ENCODE peak calls at places on chromosomes 4 and X, in four cellular contexts. L is pancreas, J is heart right ventricle, C is heart left ventricle. K is an unnamed sample. For H3K27me3, the result is how much of the 10 kb centered on the place peaks cover.

GRCh38 chr4:139247656-139248238 is 32.3 kb downstream of the MGARP start:
- DNase-seq in C (no peak), J (no peak), L (no peak), K (no peak)

GRCh38 chr4:76197971-76198410 is 15.6 kb downstream of the SCARB2 start:
- DNase-seq in L (no peak), C (peak), J (peak), K (peak)

GRCh38 chrX:149720021-149720689 is 8.3 kb downstream of the MAGEA11 start:
- DNase-seq in J (no peak), C (no peak), L (peak), K (no peak)

GRCh38 chr4:1365271-1366178 is 18.5 kb downstream of the UVSSA start:
- DNase-seq in C (no peak), J (no peak), L (peak), K (no peak)

GRCh38 chrX:50644496-50644895 is 169.5 kb downstream of the SHROOM4 start:
- DNase-seq in J (no peak), L (no peak), C (no peak), K (no peak)

GRCh38 chr4:96652821-96653220 is 812.9 kb downstream of the PDHA2 start:
- DNase-seq in C (no peak), L (no peak), J (no peak), K (no peak)

GRCh38 chr4:128847074-128847724 is 37.7 kb downstream of the JADE1 start:
- DNase-seq in J (no peak), C (no peak), L (no peak), K (no peak)

GRCh38 chrX:25721564-25721963 is 416.6 kb upstream of the MAGEB18 start:
- DNase-seq in C (no peak), J (no peak), L (no peak), K (no peak)

GRCh38 chr4:158760866-158761265 is 8.0 kb upstream of the FNIP2 start:
- DNase-seq in J (no peak), L (no peak), C (no peak), K (no peak)

GRCh38 chr4:142874684-142875083 is 28.6 kb upstream of the INPP4B start:
- DNase-seq in C (no peak), J (no peak), L (peak), K (no peak)

GRCh38 chrX:118726887-118727685 is at the start of gene IL13RA1:
- DNase-seq in C (peak), L (peak), J (peak), K (peak)

GRCh38 chrX:84876876-84877275 is 126.8 kb upstream of the APOOL start:
- DNase-seq in J (no peak), L (no peak), C (no peak), K (no peak)

GRCh38 chrX:118545510-118545909 is 49.9 kb downstream of the DOCK11 start:
- DNase-seq in L (no peak), C (no peak), J (no peak), K (peak)

GRCh38 chrX:107684956-107685385 is 56.7 kb downstream of the PRPS1 start:
- DNase-seq in C (peak), J (peak), L (no peak), K (peak)

GRCh38 chrX:151393514-151393913 is 3.5 kb upstream of the VMA21 start:
- DNase-seq in J (no peak), C (no peak), L (no peak), K (no peak)

GRCh38 chr4:6840062-6840976 is 57.8 kb downstream of the KIAA0232 start:
- DNase-seq in C (peak), L (no peak), J (no peak), K (peak)

GRCh38 chr4:26397086-26397485 is 76.3 kb downstream of the RBPJ start:
- DNase-seq in L (no peak), J (no peak), C (no peak), K (no peak)

GRCh38 chr4:127622923-127623754 is 9.6 kb upstream of the INTU start:
- DNase-seq in L (peak), C (no peak), J (peak), K (peak)

DNA sequence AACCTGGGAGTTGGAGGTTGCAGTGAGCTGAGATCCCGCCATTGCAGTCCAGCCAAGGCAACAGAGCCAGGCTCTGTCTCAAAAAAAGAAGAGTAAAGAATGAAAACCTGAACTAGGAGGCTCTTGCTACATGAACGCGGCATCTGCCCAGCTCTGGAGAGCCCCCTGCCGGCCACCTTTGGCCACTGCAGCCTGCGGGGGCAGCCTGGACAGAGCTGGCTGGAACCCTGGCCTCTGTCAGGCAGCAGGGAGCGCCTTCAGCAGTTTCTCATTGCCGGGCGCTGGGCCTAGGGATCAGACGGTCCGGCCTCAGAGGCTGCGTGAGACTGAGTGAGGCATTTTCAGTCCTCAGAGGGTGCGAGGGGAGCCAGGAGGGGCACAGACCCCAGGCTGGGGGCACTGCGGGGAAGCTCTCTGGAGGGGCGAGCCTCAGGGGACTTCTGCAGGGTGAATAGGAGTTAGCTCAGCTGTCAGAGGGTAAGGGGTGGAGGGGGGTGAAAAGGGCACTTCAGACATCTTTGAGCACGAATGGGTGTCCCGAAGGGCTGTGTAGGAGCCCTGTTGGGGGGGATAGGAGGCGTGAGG is 17.5 kb downstream of the DOK7 start:
- DNase-seq in L (peak), C (peak), J (peak), K (peak)
- H3K4me3 ChIP-seq in L (no peak), C (no peak), J (no peak), K (no peak)

GRCh38 chrX:148633509-148633908 is 133.1 kb downstream of the AFF2 start:
- DNase-seq in C (no peak), J (no peak), L (no peak), K (no peak)
- H3K27me3 ChIP-seq in C (under half), J (under half), L (under half), K (under half)

GRCh38 chrX:131724292-131724691 is 180.4 kb downstream of the OR13H1 start:
- DNase-seq in C (no peak), J (no peak), L (no peak), K (no peak)

GRCh38 chrX:131729295-131729694 is 185.4 kb downstream of the OR13H1 start:
- DNase-seq in L (peak), C (no peak), J (no peak), K (no peak)

GRCh38 chrX:131725001-131725654 is 181.3 kb downstream of the OR13H1 start:
- DNase-seq in J (no peak), L (no peak), C (no peak), K (no peak)

GRCh38 chrX:131728295-131729145 is 184.6 kb downstream of the OR13H1 start:
- DNase-seq in J (no peak), C (no peak), L (no peak), K (no peak)

DNA sequence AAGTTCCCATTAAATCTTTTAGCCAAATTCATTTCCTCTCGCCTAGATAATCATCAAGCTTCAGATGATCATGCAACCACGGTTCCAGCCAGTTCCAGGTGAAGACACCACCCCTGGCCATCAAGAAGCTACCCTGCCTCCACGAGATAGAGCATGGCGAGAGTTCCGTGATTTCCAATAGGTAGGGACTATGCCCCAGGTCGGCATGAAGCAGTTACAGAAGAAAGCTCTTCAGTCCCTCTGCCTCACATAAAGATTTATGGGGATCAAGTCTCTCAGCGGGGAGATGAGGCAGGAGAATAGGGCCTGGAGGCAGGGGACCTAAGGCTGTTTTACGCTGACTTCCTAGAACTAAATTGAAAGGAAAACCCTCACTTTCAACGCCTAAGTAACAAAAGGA is 183.9 kb downstream of the OR13H1 start:
- DNase-seq in C (no peak), J (no peak), L (no peak), K (no peak)
- H3K4me3 ChIP-seq in C (peak), J (no peak), L (peak), K (no peak)

GRCh38 chrX:41542151-41542935 is 95.2 kb downstream of the NYX start:
- DNase-seq in L (no peak), C (no peak), J (no peak), K (no peak)

GRCh38 chrX:41538707-41539106 is 91.6 kb downstream of the NYX start:
- DNase-seq in C (no peak), L (no peak), J (no peak), K (no peak)

GRCh38 chrX:41543668-41544067 is 96.5 kb downstream of the NYX start:
- DNase-seq in C (no peak), L (no peak), J (no peak), K (no peak)

GRCh38 chrX:41543022-41543421 is 95.9 kb downstream of the NYX start:
- DNase-seq in L (no peak), J (no peak), C (no peak), K (no peak)

GRCh38 chrX:41541381-41541780 is 94.2 kb downstream of the NYX start:
- DNase-seq in J (no peak), C (no peak), L (no peak), K (no peak)
- H3K27me3 ChIP-seq in J (under half), C (under half), L (under half), K (under half)

DNA sequence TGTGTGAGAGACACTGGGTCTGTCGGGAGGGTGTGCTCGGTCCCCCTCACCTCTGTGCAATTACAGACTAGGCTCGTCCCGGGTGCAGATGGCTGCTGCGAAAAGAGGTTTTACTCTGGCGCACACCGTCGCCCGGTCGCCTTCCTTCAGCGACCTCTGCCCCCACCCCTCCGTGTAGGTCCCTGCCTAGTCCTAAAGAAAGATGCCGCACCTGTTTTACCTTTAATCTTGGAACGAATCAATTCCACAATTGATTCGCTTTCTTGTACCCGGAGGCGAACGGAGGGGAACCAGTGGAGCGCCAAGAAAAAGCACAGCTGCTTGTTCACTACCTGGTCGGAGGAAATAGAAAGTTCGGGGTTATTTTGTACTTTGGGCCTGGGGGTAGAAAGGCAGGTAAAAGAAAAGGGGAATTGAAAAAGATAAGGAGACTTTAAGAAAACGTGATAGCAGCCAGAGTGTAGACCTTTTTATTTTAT is 1.2 kb downstream of the NPNT start:
- DNase-seq in L (no peak), J (no peak), C (no peak), K (peak)
- H3K4me3 ChIP-seq in L (peak), J (peak), C (peak), K (peak)

DNA sequence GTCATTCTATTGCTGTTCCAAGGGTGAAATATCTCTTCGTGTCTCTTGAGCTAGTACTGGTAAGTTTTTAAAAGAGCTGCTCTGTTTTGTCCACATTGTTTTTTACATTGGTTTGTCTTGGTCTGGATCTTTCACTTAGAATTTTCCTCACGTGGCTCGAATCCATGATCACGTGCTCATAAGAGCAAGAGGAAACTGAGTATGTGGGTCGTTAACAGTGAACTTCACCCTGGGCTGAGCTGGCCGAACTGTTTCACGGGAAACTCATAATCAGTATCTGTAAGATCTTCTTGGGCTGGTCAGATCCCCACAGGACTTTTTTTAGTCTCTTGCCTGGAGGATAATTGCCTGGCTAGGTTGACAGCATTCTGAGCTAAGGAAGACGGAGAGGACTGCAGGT is 77.8 kb upstream of the HELT start:
- DNase-seq in J (no peak), L (no peak), C (no peak), K (no peak)
- H3K27me3 ChIP-seq in J (under half), L (under half), C (under half), K (under half)

K was measured in SJCRH30.